ENCODE peak calls at places on chromosome 5, in eight cellular contexts. One of them, this sample, is unnamed.

GRCh38 chr5:179906795-179907569 is 715 bp downstream of the TBC1D9B start:
- DNase-seq in fibroblast of villous mesenchyme: peak; percentile 31
- DNase-seq in NB4: peak; percentile 49
- DNase-seq in fibroblast of mammary gland: peak; percentile 33
- DNase-seq in MM.1S: peak; percentile 10
- DNase-seq in right atrium auricular region: no peak
- DNase-seq in AG09309: no peak
- DNase-seq in colonic mucosa: peak; percentile 54
- DNase-seq in this sample: peak; percentile 26

GRCh38 chr5:10655686-10656075 is 91.8 kb downstream of the ANKRD33B start:
- DNase-seq in colonic mucosa: no peak
- DNase-seq in MM.1S: no peak
- DNase-seq in right atrium auricular region: no peak
- DNase-seq in fibroblast of villous mesenchyme: no peak
- DNase-seq in NB4: no peak
- DNase-seq in fibroblast of mammary gland: no peak
- DNase-seq in AG09309: no peak
- DNase-seq in this sample: no peak

GRCh38 chr5:172418847-172419810 is 35.2 kb downstream of the SH3PXD2B start:
- DNase-seq in NB4: no peak
- DNase-seq in fibroblast of villous mesenchyme: peak; percentile 52
- DNase-seq in colonic mucosa: no peak
- DNase-seq in right atrium auricular region: no peak
- DNase-seq in MM.1S: no peak
- DNase-seq in fibroblast of mammary gland: peak; percentile 77
- DNase-seq in AG09309: no peak
- DNase-seq in this sample: no peak

GRCh38 chr5:104538835-104539234 is 976.2 kb upstream of the NUDT12 start:
- DNase-seq in right atrium auricular region: no peak
- DNase-seq in AG09309: no peak
- DNase-seq in fibroblast of mammary gland: no peak
- DNase-seq in MM.1S: no peak
- DNase-seq in fibroblast of villous mesenchyme: no peak
- DNase-seq in colonic mucosa: no peak
- DNase-seq in NB4: no peak
- DNase-seq in this sample: no peak

GRCh38 chr5:91033370-91033769 is 349.7 kb downstream of the ARRDC3 start:
- DNase-seq in colonic mucosa: peak; percentile 69
- DNase-seq in MM.1S: no peak
- DNase-seq in NB4: no peak
- DNase-seq in fibroblast of villous mesenchyme: no peak
- DNase-seq in right atrium auricular region: no peak
- DNase-seq in AG09309: no peak
- DNase-seq in fibroblast of mammary gland: no peak
- DNase-seq in this sample: no peak

GRCh38 chr5:53425598-53426516 is 54.6 kb upstream of the FST start:
- DNase-seq in MM.1S: peak; percentile 47
- DNase-seq in AG09309: no peak
- DNase-seq in right atrium auricular region: no peak
- DNase-seq in colonic mucosa: peak; percentile 37
- DNase-seq in fibroblast of mammary gland: peak; percentile 25
- DNase-seq in NB4: peak; percentile 56
- DNase-seq in fibroblast of villous mesenchyme: no peak
- DNase-seq in this sample: peak; percentile 27

GRCh38 chr5:57408714-57409113 is 73.9 kb downstream of the ACTBL2 start:
- DNase-seq in NB4: no peak
- DNase-seq in AG09309: no peak
- DNase-seq in fibroblast of villous mesenchyme: peak; percentile 67
- DNase-seq in MM.1S: no peak
- DNase-seq in right atrium auricular region: no peak
- DNase-seq in colonic mucosa: no peak
- DNase-seq in fibroblast of mammary gland: peak; percentile 68
- DNase-seq in this sample: peak; percentile 60

GRCh38 chr5:168118042-168118668 is 173.3 kb upstream of the WWC1 start:
- DNase-seq in right atrium auricular region: no peak
- DNase-seq in fibroblast of mammary gland: no peak
- DNase-seq in AG09309: no peak
- DNase-seq in fibroblast of villous mesenchyme: no peak
- DNase-seq in colonic mucosa: no peak
- DNase-seq in MM.1S: no peak
- DNase-seq in NB4: no peak
- DNase-seq in this sample: no peak

GRCh38 chr5:168608821-168609220 is 29.7 kb upstream of the PANK3 start:
- DNase-seq in colonic mucosa: no peak
- DNase-seq in AG09309: no peak
- DNase-seq in right atrium auricular region: no peak
- DNase-seq in fibroblast of villous mesenchyme: no peak
- DNase-seq in MM.1S: no peak
- DNase-seq in NB4: no peak
- DNase-seq in fibroblast of mammary gland: no peak
- DNase-seq in this sample: no peak

GRCh38 chr5:41263335-41263734 is 50.0 kb upstream of the C6 start:
- DNase-seq in colonic mucosa: no peak
- DNase-seq in fibroblast of villous mesenchyme: no peak
- DNase-seq in right atrium auricular region: no peak
- DNase-seq in NB4: no peak
- DNase-seq in AG09309: no peak
- DNase-seq in fibroblast of mammary gland: no peak
- DNase-seq in MM.1S: no peak
- DNase-seq in this sample: no peak

GRCh38 chr5:141186897-141187512 is at the start of gene PCDHB9:
- DNase-seq in right atrium auricular region: no peak
- DNase-seq in colonic mucosa: no peak
- DNase-seq in MM.1S: peak; percentile 69
- DNase-seq in fibroblast of villous mesenchyme: peak; percentile 8
- DNase-seq in fibroblast of mammary gland: peak; percentile 16
- DNase-seq in AG09309: no peak
- DNase-seq in NB4: peak; percentile 75
- DNase-seq in this sample: peak; percentile 18
- TF ChIP-seq CTCF in right atrium auricular region: peak; percentile 44
- TF ChIP-seq CTCF in colonic mucosa: no peak
- TF ChIP-seq CTCF in MM.1S: peak; percentile 79
- TF ChIP-seq CTCF in fibroblast of villous mesenchyme: peak; percentile 45
- TF ChIP-seq CTCF in fibroblast of mammary gland: peak; percentile 31
- TF ChIP-seq CTCF in AG09309: peak; percentile 70
- TF ChIP-seq CTCF in NB4: peak; percentile 86
- TF ChIP-seq CTCF in this sample: peak; percentile 33

GRCh38 chr5:150302301-150303069 is at the start of gene ARSI:
- DNase-seq in AG09309: peak; percentile 21
- DNase-seq in fibroblast of villous mesenchyme: peak; percentile 86
- DNase-seq in fibroblast of mammary gland: peak; percentile 68
- DNase-seq in NB4: no peak
- DNase-seq in MM.1S: peak; percentile 56
- DNase-seq in right atrium auricular region: no peak
- DNase-seq in colonic mucosa: peak; percentile 42
- DNase-seq in this sample: peak; percentile 19
- H3K4me3 ChIP-seq in AG09309: peak within 1 kb of the TSS; percentile 44
- H3K4me3 ChIP-seq in fibroblast of villous mesenchyme: peak within 1 kb of the TSS; percentile 60
- H3K4me3 ChIP-seq in fibroblast of mammary gland: peak within 1 kb of the TSS; percentile 38
- H3K4me3 ChIP-seq in NB4: no peak within 1 kb of the TSS
- H3K4me3 ChIP-seq in MM.1S: peak within 1 kb of the TSS; percentile 63
- H3K4me3 ChIP-seq in right atrium auricular region: peak within 1 kb of the TSS; percentile 39
- H3K4me3 ChIP-seq in colonic mucosa: no peak within 1 kb of the TSS
- H3K4me3 ChIP-seq in this sample: peak within 1 kb of the TSS; percentile 34

GRCh38 chr5:44245936-44246335 is 143.3 kb downstream of the FGF10 start:
- DNase-seq in MM.1S: no peak
- DNase-seq in colonic mucosa: no peak
- DNase-seq in fibroblast of mammary gland: peak; percentile 31
- DNase-seq in NB4: no peak
- DNase-seq in AG09309: no peak
- DNase-seq in fibroblast of villous mesenchyme: no peak
- DNase-seq in right atrium auricular region: no peak
- DNase-seq in this sample: no peak

GRCh38 chr5:44246986-44247385 is 142.2 kb downstream of the FGF10 start:
- DNase-seq in fibroblast of mammary gland: peak; percentile 92
- DNase-seq in NB4: no peak
- DNase-seq in MM.1S: no peak
- DNase-seq in colonic mucosa: no peak
- DNase-seq in AG09309: no peak
- DNase-seq in right atrium auricular region: no peak
- DNase-seq in fibroblast of villous mesenchyme: no peak
- DNase-seq in this sample: peak; percentile 9

DNA sequence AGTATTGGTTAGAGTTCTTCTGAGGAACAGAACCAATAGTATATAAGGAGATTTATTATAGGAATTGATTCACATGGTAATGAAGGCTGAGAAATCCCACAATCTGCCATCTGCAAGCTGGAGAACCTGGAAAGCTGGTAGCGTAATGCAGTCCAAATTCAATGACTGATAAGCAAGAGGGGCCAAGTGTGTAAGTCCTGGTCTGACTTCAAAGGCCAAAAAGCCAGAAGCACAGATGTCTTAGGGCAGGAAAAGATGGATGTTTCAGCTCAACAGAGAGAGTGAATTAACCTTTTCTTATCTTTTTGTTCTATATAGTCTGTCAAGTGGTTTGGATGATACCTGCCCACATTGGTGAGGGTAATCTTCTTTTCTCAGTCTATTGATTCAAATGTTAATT is 146.4 kb downstream of the FGF10 start:
- DNase-seq in MM.1S: no peak
- DNase-seq in right atrium auricular region: no peak
- DNase-seq in fibroblast of villous mesenchyme: no peak
- DNase-seq in colonic mucosa: no peak
- DNase-seq in NB4: no peak
- DNase-seq in AG09309: no peak
- DNase-seq in fibroblast of mammary gland: no peak
- DNase-seq in this sample: no peak
- TF ChIP-seq CTCF in MM.1S: no peak
- TF ChIP-seq CTCF in right atrium auricular region: no peak
- TF ChIP-seq CTCF in fibroblast of villous mesenchyme: no peak
- TF ChIP-seq CTCF in colonic mucosa: no peak
- TF ChIP-seq CTCF in NB4: no peak
- TF ChIP-seq CTCF in AG09309: no peak
- TF ChIP-seq CTCF in fibroblast of mammary gland: no peak
- TF ChIP-seq CTCF in this sample: no peak

GRCh38 chr5:92944903-92945629 is 636.0 kb downstream of the NR2F1-AS1 start:
- DNase-seq in fibroblast of mammary gland: peak; percentile 83
- DNase-seq in fibroblast of villous mesenchyme: peak; percentile 83
- DNase-seq in colonic mucosa: no peak
- DNase-seq in AG09309: peak; percentile 53
- DNase-seq in MM.1S: no peak
- DNase-seq in right atrium auricular region: no peak
- DNase-seq in NB4: no peak
- DNase-seq in this sample: peak; percentile 85
- H3K4me3 ChIP-seq in fibroblast of mammary gland: no peak overlapping the region
- H3K4me3 ChIP-seq in fibroblast of villous mesenchyme: no peak overlapping the region
- H3K4me3 ChIP-seq in colonic mucosa: no peak overlapping the region
- H3K4me3 ChIP-seq in AG09309: no peak overlapping the region
- H3K4me3 ChIP-seq in MM.1S: no peak overlapping the region
- H3K4me3 ChIP-seq in right atrium auricular region: no peak overlapping the region
- H3K4me3 ChIP-seq in NB4: no peak overlapping the region
- H3K4me3 ChIP-seq in this sample: no peak overlapping the region

DNA sequence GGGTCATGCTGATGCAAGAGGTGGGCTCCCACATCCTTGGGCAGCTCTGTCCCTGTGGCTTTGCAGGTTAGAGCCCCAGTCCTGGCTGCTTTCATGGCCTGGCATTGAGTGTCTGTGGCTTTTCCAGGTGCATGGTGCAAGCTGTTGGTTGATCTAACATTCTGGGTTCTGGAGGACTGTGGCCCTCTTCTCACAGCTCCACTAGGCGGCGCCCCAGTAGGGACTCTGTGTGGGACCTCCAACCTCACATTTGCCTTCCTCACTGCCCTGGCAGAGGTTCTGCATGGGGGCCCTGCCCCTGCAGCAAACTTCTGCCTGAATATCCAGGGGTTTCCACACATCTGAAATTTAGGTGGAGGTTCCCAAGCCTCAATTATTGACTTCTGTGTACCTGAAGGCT is 150.1 kb downstream of the NNT start:
- DNase-seq in NB4: peak; percentile 25
- DNase-seq in fibroblast of mammary gland: no peak
- DNase-seq in right atrium auricular region: no peak
- DNase-seq in fibroblast of villous mesenchyme: no peak
- DNase-seq in AG09309: no peak
- DNase-seq in MM.1S: no peak
- DNase-seq in colonic mucosa: no peak
- DNase-seq in this sample: no peak
- TF ChIP-seq CTCF in NB4: peak; percentile 30
- TF ChIP-seq CTCF in fibroblast of mammary gland: peak; percentile 7
- TF ChIP-seq CTCF in right atrium auricular region: no peak
- TF ChIP-seq CTCF in fibroblast of villous mesenchyme: peak; percentile 33
- TF ChIP-seq CTCF in AG09309: no peak
- TF ChIP-seq CTCF in MM.1S: no peak
- TF ChIP-seq CTCF in colonic mucosa: no peak
- TF ChIP-seq CTCF in this sample: peak; percentile 18

GRCh38 chr5:138274189-138274853 is at the start of gene GFRA3:
- DNase-seq in AG09309: no peak
- DNase-seq in NB4: peak; percentile 32
- DNase-seq in fibroblast of villous mesenchyme: peak; percentile 4
- DNase-seq in colonic mucosa: no peak
- DNase-seq in MM.1S: no peak
- DNase-seq in right atrium auricular region: no peak
- DNase-seq in fibroblast of mammary gland: no peak
- DNase-seq in this sample: no peak
- H3K4me3 ChIP-seq in AG09309: peak within 1 kb of the TSS; percentile 25
- H3K4me3 ChIP-seq in NB4: no peak within 1 kb of the TSS
- H3K4me3 ChIP-seq in fibroblast of villous mesenchyme: peak within 1 kb of the TSS; percentile 48
- H3K4me3 ChIP-seq in colonic mucosa: peak within 1 kb of the TSS; percentile 31
- H3K4me3 ChIP-seq in MM.1S: peak within 1 kb of the TSS; percentile 23
- H3K4me3 ChIP-seq in right atrium auricular region: peak within 1 kb of the TSS; percentile 50
- H3K4me3 ChIP-seq in fibroblast of mammary gland: peak within 1 kb of the TSS; percentile 9
- H3K4me3 ChIP-seq in this sample: peak within 1 kb of the TSS; percentile 43

DNA sequence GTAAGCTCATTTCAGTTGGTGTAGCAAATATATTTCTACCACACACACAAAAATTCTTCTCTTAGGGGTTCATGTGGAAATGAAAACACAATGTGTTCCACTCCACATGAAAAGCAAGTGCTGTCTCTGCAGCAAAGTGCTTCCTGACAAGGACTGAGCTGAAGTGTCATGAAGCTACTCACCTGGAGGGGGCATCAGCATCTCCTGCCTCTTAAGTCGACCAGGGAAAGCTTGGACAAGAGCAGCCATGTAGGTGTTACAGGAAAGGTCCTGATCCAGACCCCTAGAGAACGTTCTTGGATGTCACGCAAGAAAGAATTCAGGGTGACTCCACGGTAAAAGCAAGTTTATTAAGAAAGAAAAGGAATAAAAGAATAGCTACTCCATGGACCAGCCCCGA is 62.8 kb downstream of the SV2C start:
- DNase-seq in fibroblast of mammary gland: no peak
- DNase-seq in colonic mucosa: peak; percentile 19
- DNase-seq in AG09309: no peak
- DNase-seq in NB4: peak; percentile 49
- DNase-seq in right atrium auricular region: no peak
- DNase-seq in fibroblast of villous mesenchyme: peak; percentile 1
- DNase-seq in MM.1S: no peak
- DNase-seq in this sample: no peak
- TF ChIP-seq CTCF in fibroblast of mammary gland: no peak
- TF ChIP-seq CTCF in colonic mucosa: no peak
- TF ChIP-seq CTCF in AG09309: no peak
- TF ChIP-seq CTCF in NB4: peak; percentile 37
- TF ChIP-seq CTCF in right atrium auricular region: no peak
- TF ChIP-seq CTCF in fibroblast of villous mesenchyme: peak; percentile 9
- TF ChIP-seq CTCF in MM.1S: peak; percentile 33
- TF ChIP-seq CTCF in this sample: no peak